ENCODE peak calls at places on chromosomes 6 and 20, in nine cellular contexts. X is dermis blood vessel endothelial cell, C is IMR-90, V is Right ventricle myocardium inferior, O is AG04450, Q is tibial nerve, W is choroid plexus epithelial cell, M is right cardiac atrium, U is progenitor cell of endocrine pancreas. B is an unnamed sample.

GRCh38 chr6:36642913-36643817 is 35.3 kb upstream of the CDKN1A start:
- DNase-seq in C (peak; percentile 90), W (peak; percentile 56), Q (peak; percentile 71), U (no peak), O (peak; percentile 48), M (peak; percentile 90), V (peak; percentile 88), X (peak; percentile 73), B (no peak)

GRCh38 chr6:151652338-151652737 is 155.1 kb upstream of the ESR1 start:
- DNase-seq in M (peak; percentile 78), V (no peak), C (no peak), X (no peak), W (no peak), U (no peak), O (no peak), Q (no peak), B (no peak)

GRCh38 chr20:45361794-45362193 is 1.2 kb upstream of the SYS1 start:
- DNase-seq in O (no peak), Q (no peak), V (no peak), U (no peak), M (no peak), X (no peak), C (no peak), W (no peak), B (no peak)

GRCh38 chr20:25023316-25023715 is 30.8 kb upstream of the APMAP start:
- DNase-seq in Q (no peak), U (no peak), C (no peak), X (no peak), M (no peak), W (no peak), V (no peak), O (no peak), B (no peak)

GRCh38 chr6:9675122-9675521 is 739.8 kb downstream of the TFAP2A start:
- DNase-seq in M (no peak), V (no peak), U (no peak), X (no peak), Q (no peak), C (no peak), O (no peak), W (no peak), B (no peak)

GRCh38 chr6:108408453-108408852 is 113.6 kb downstream of the AFG1L start:
- DNase-seq in W (peak; percentile 63), M (no peak), V (no peak), O (no peak), U (no peak), Q (no peak), X (no peak), C (peak; percentile 38), B (no peak)

GRCh38 chr6:39361657-39362486 is 39.4 kb upstream of the KCNK16 start:
- DNase-seq in Q (peak; percentile 43), U (peak; percentile 62), M (peak; percentile 78), X (peak; percentile 79), W (peak; percentile 78), O (peak; percentile 16), C (peak; percentile 58), V (no peak), B (peak; percentile 77)

GRCh38 chr6:108850669-108851467 is 2.6 kb downstream of the ARMC2 start:
- DNase-seq in Q (no peak), X (peak; percentile 8), C (no peak), U (no peak), M (peak; percentile 72), W (peak; percentile 50), O (no peak), V (peak; percentile 81), B (no peak)

GRCh38 chr20:24007073-24007595 is 18.6 kb upstream of the GGTLC1 start:
- DNase-seq in X (no peak), U (no peak), C (no peak), Q (no peak), V (no peak), O (no peak), M (no peak), W (no peak), B (no peak)

GRCh38 chr6:97059473-97059872 is 134.9 kb downstream of the KLHL32 start:
- DNase-seq in U (no peak), C (peak; percentile 37), V (no peak), W (peak; percentile 69), Q (no peak), M (no peak), X (peak; percentile 55), O (no peak), B (peak; percentile 63)

GRCh38 chr6:129863664-129864063 is 2.5 kb upstream of the TMEM244 start:
- DNase-seq in W (no peak), C (peak; percentile 89), U (no peak), Q (no peak), X (no peak), O (peak; percentile 55), V (no peak), M (no peak), B (no peak)

GRCh38 chr20:36491901-36492617 is 49.3 kb upstream of the MYL9 start:
- DNase-seq in V (peak; percentile 83), W (peak; percentile 75), X (peak; percentile 67), U (no peak), O (no peak), M (no peak), C (no peak), Q (no peak), B (no peak)

GRCh38 chr6:20236899-20237600 is 24.8 kb upstream of the MBOAT1 start:
- DNase-seq in Q (no peak), C (no peak), W (no peak), X (no peak), U (no peak), M (no peak), V (no peak), O (no peak), B (no peak)

GRCh38 chr6:117267766-117268534 is 2.6 kb downstream of the VGLL2 start:
- DNase-seq in U (no peak), C (no peak), O (no peak), Q (no peak), V (peak; percentile 60), W (no peak), X (no peak), M (peak; percentile 49), B (no peak)

GRCh38 chr6:22958677-22959076 is 389.3 kb downstream of the HDGFL1 start:
- DNase-seq in X (no peak), O (no peak), Q (no peak), U (no peak), M (no peak), C (no peak), V (no peak), W (no peak), B (no peak)

GRCh38 chr6:16670183-16670582 is 91.1 kb downstream of the ATXN1 start:
- DNase-seq in V (peak; percentile 66), U (no peak), O (no peak), M (peak; percentile 70), C (no peak), W (no peak), X (no peak), Q (no peak), B (no peak)